ENCODE peak calls at places on chromosome 18, in nine cellular contexts. S is adrenal gland, R is lower leg skin, L is Panc1, E is mammary epithelial cell, G is epithelial cell of esophagus, Q is tibial artery, F is suprapubic skin, M is gastrocnemius medialis. P is an unnamed sample.

GRCh38 chr18:36711813-36712444 is 116.9 kb downstream of the TPGS2 start:
- DNase-seq in R (no peak), F (no peak), E (peak; percentile 74), L (peak; percentile 2), M (peak; percentile 44), G (peak; percentile 93), S (peak; percentile 89), Q (no peak), P (peak; percentile 83)

GRCh38 chr18:371616-371998 is 103.8 kb upstream of the THOC1 start:
- DNase-seq in L (no peak), R (no peak), Q (no peak), F (no peak), G (peak; percentile 2), S (no peak), M (no peak), E (no peak), P (no peak)

GRCh38 chr18:8929381-8929780 is 173.1 kb upstream of the NDUFV2 start:
- DNase-seq in S (no peak), R (no peak), L (no peak), G (no peak), F (no peak), E (peak; percentile 23), Q (no peak), M (no peak), P (no peak)

GRCh38 chr18:30639361-30639760 is 403.2 kb downstream of the DSC3 start:
- DNase-seq in L (no peak), S (no peak), R (no peak), Q (no peak), M (no peak), F (no peak), G (no peak), E (no peak), P (no peak)

GRCh38 chr18:56374005-56374655 is 264.3 kb downstream of the TXNL1 start:
- DNase-seq in R (no peak), S (no peak), E (peak; percentile 8), M (no peak), F (no peak), G (peak; percentile 36), Q (no peak), L (no peak), P (peak; percentile 11)

GRCh38 chr18:62763101-62763521 is 47.8 kb downstream of the PHLPP1 start:
- DNase-seq in R (no peak), S (no peak), L (no peak), Q (no peak), G (peak; percentile 89), M (no peak), F (no peak), E (peak; percentile 78), P (no peak)

GRCh38 chr18:8354304-8354703 is 254.9 kb upstream of the RAB12 start:
- DNase-seq in R (no peak), G (no peak), Q (no peak), M (no peak), F (no peak), E (no peak), L (no peak), S (no peak), P (no peak)

GRCh38 chr18:78878335-78878734 is 101.3 kb upstream of the SALL3 start:
- DNase-seq in M (no peak), R (peak; percentile 77), G (no peak), F (peak; percentile 52), E (no peak), L (no peak), S (no peak), Q (peak; percentile 56), P (no peak)

GRCh38 chr18:49335677-49336076 is 124.8 kb downstream of the DYM start:
- DNase-seq in F (no peak), L (no peak), G (no peak), Q (no peak), S (no peak), M (no peak), E (no peak), R (no peak), P (no peak)

GRCh38 chr18:40874233-40874632 is 1080.8 kb upstream of the PIK3C3 start:
- DNase-seq in E (peak; percentile 84), L (no peak), Q (no peak), R (no peak), F (no peak), G (peak; percentile 86), S (no peak), M (no peak), P (peak; percentile 91)

GRCh38 chr18:32771169-32771751 is 1.6 kb downstream of the KLHL14 start:
- DNase-seq in Q (no peak), G (peak; percentile 4), E (no peak), L (no peak), M (no peak), F (no peak), S (no peak), R (peak; percentile 84), P (no peak)

GRCh38 chr18:76943542-76944339 is 121.4 kb downstream of the ZNF236 start:
- DNase-seq in M (peak; percentile 69), Q (no peak), R (peak; percentile 91), S (no peak), E (no peak), F (no peak), G (peak; percentile 45), L (no peak), P (peak; percentile 66)

GRCh38 chr18:76958692-76959341 is 136.5 kb downstream of the ZNF236 start:
- DNase-seq in F (no peak), M (no peak), L (no peak), S (no peak), G (no peak), R (no peak), Q (no peak), E (no peak), P (peak; percentile 25)

GRCh38 chr18:10559566-10560456 is 34.0 kb downstream of the NAPG start:
- DNase-seq in G (peak; percentile 24), S (no peak), F (no peak), M (no peak), R (no peak), Q (no peak), E (no peak), L (no peak), P (no peak)

DNA sequence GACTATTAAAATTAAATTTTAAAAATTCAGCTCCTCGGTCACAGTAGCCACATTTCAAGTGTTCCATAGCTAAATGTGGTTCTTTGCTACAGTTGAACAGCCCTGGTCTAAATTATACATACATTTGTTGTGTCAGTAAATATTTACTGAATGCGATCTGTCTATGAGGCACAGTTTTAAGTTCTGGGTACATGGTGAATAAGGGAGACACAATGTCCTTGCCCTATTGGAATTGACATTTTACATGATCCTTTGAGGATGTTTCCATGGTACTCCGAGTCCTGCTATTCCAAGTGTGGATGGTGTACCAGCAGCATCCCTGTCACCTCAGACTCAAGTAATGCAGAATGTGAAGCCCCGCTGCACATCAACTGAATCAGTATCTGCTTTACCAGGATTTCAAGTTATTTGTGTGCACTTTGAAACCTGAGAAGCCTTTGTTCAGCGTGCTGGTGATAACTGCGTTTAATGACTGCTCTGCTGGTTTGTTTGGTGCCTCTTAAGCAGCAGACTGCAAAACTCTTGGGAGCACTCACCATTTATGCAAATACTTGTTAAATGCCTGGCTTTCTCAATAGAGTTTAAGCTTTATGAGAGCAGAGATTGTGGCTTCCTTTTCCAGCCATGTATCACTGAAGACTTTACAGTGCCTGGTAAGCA is 1.5 kb downstream of the GALNT1 start:
- DNase-seq in R (no peak), E (peak; percentile 5), G (peak; percentile 28), F (no peak), Q (no peak), L (no peak), S (no peak), M (no peak), P (peak; percentile 24)
- H3K4me3 ChIP-seq in R (no peak overlapping the region), E (peak overlapping the region; percentile 64), G (peak overlapping the region; percentile 71), F (peak overlapping the region; percentile 57), Q (no peak overlapping the region), L (peak overlapping the region; percentile 87), S (peak overlapping the region; percentile 85), M (peak overlapping the region; percentile 79), P (peak overlapping the region; percentile 15)

DNA sequence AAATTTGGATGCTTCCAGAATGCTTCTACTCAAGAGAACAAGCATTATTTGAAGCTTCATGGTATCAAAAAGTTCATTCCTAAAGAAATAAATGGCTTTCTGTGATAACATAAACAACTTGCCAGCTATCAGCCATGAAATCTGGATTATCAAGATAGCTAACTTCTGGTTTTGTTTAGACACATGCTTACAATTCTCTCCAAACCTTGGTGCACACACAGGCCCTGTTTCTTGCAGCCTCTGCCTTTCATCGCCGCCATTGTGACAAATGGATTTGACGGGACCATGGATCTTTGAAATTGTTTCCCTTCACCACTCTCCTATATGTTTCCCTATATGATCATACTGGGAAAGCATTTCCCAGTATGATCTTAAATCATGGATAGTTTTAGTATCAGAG is 47.9 kb upstream of the CABLES1 start:
- DNase-seq in M (no peak), R (no peak), E (no peak), Q (no peak), L (no peak), S (no peak), F (no peak), G (no peak), P (no peak)
- TF ChIP-seq CTCF in M (no peak), R (no peak), E (no peak), Q (no peak), L (no peak), S (no peak), F (no peak), G (no peak), P (no peak)

DNA sequence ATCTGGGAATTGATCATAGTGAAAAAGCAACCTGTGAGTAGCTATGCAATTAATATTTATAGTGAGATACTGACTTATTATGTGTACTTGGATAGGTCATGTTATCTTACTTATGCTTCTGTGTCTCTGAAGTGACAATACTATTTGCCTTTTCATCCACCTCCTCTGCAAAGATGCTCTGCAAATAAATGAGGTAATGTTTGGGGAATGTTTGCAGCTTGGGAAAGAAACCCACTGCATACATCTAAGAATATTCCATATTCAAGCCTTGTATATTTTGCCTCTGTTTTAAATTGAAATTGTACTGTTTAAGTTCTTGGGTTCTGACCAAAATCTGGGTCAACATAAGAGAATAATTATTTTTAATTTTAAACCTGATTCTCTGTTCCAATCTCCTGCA is 217.4 kb upstream of the DTNA start:
- DNase-seq in M (no peak), F (no peak), G (peak; percentile 27), E (peak; percentile 9), L (no peak), S (no peak), R (no peak), Q (no peak), P (peak; percentile 2)
- H3K4me3 ChIP-seq in M (peak overlapping the region; percentile 79), F (peak overlapping the region; percentile 56), G (no peak overlapping the region), E (no peak overlapping the region), L (no peak overlapping the region), S (peak overlapping the region; percentile 46), R (no peak overlapping the region), Q (peak overlapping the region; percentile 78), P (no peak overlapping the region)

GRCh38 chr18:44681039-44681595 is 429 bp downstream of the SETBP1 start:
- DNase-seq in G (no peak), M (no peak), Q (no peak), S (no peak), R (no peak), L (no peak), E (no peak), F (no peak), P (no peak)

GRCh38 chr18:44679912-44680270 is 797 bp upstream of the SETBP1 start:
- DNase-seq in G (peak; percentile 70), Q (peak; percentile 80), M (peak; percentile 70), R (peak; percentile 91), L (no peak), F (peak; percentile 84), S (peak; percentile 31), E (peak; percentile 52), P (peak; percentile 57)

GRCh38 chr18:44679056-44679911 is 1.4 kb upstream of the SETBP1 start:
- DNase-seq in F (peak; percentile 85), L (no peak), R (peak; percentile 96), Q (peak; percentile 94), S (peak; percentile 80), G (peak; percentile 88), E (peak; percentile 80), M (peak; percentile 87), P (peak; percentile 89)

GRCh38 chr18:44681611-44682010 is 923 bp downstream of the SETBP1 start:
- DNase-seq in G (no peak), F (no peak), R (no peak), L (no peak), S (no peak), M (no peak), Q (no peak), E (no peak), P (no peak)

GRCh38 chr18:44680271-44681038 is at the start of gene SETBP1:
- DNase-seq in L (no peak), F (peak; percentile 84), M (peak; percentile 79), S (peak; percentile 29), G (peak; percentile 56), Q (peak; percentile 92), E (peak; percentile 74), R (peak; percentile 94), P (peak; percentile 40)
- TF ChIP-seq CTCF in L (no peak), F (no peak), M (no peak), S (no peak), G (no peak), Q (no peak), E (peak; percentile 4), R (no peak), P (no peak)